ENCODE peak calls at places on chromosomes 12 and 14, in seven cellular contexts. V, K, E, U, P, W and N are unnamed samples.
A peak's percentile ranks its signal among the peaks of the same experiment; 100 is the strongest.

GRCh38 chr14:65411656-65412188 is 808 bp upstream of the FUT8 start:
- DNase-seq in V (peak; percentile 84), K (peak; percentile 95), E (peak; percentile 93), U (peak; percentile 96), P (peak; percentile 88), W (peak; percentile 94), N (peak; percentile 68)

GRCh38 chr12:88876867-88877266 is 296.6 kb upstream of the KITLG start:
- DNase-seq in V (no peak), K (peak; percentile 16), E (no peak), U (no peak), P (no peak), W (no peak), N (peak; percentile 14)

GRCh38 chr14:50677527-50678063 is 9.5 kb upstream of the SAV1 start:
- DNase-seq in V (no peak), K (peak; percentile 67), E (no peak), U (no peak), P (no peak), W (no peak), N (peak; percentile 91)

GRCh38 chr12:88247241-88247643 is 105.1 kb downstream of the TMTC3 start:
- DNase-seq in V (no peak), K (peak; percentile 85), E (no peak), U (no peak), P (no peak), W (no peak), N (peak; percentile 53)

GRCh38 chr12:93219947-93220346 is 157.8 kb upstream of the NUDT4 start:
- DNase-seq in V (no peak), K (peak; percentile 14), E (no peak), U (no peak), P (no peak), W (no peak), N (no peak)

GRCh38 chr12:123151679-123152454 is 977 bp upstream of the PITPNM2 start:
- DNase-seq in V (no peak), K (no peak), E (no peak), U (peak; percentile 74), P (no peak), W (no peak), N (no peak)

GRCh38 chr12:62684586-62685295 is 218.1 kb downstream of the MON2 start:
- DNase-seq in V (peak; percentile 88), K (peak; percentile 82), E (peak; percentile 22), U (no peak), P (no peak), W (no peak), N (no peak)

GRCh38 chr14:79016828-79017505 is 846.8 kb downstream of the NRXN3 start:
- DNase-seq in V (no peak), K (peak; percentile 79), E (no peak), U (no peak), P (no peak), W (no peak), N (peak; percentile 62)

GRCh38 chr14:26833777-26834176 is 235.9 kb upstream of the NOVA1 start:
- DNase-seq in V (no peak), K (no peak), E (no peak), U (no peak), P (no peak), W (no peak), N (no peak)

GRCh38 chr14:106691601-106692291 is 1165.4 kb downstream of the TMEM121 start:
- DNase-seq in V (no peak), K (no peak), E (peak; percentile 11), U (peak; percentile 54), P (no peak), W (no peak), N (no peak)

GRCh38 chr14:84622357-84622756 is 907.6 kb upstream of the FLRT2 start:
- DNase-seq in V (no peak), K (peak; percentile 16), E (no peak), U (no peak), P (no peak), W (no peak), N (no peak)

GRCh38 chr14:78543433-78543832 is 373.3 kb downstream of the NRXN3 start:
- DNase-seq in V (no peak), K (no peak), E (no peak), U (no peak), P (no peak), W (no peak), N (no peak)

GRCh38 chr14:28783593-28784143 is 17.1 kb downstream of the FOXG1 start:
- DNase-seq in V (no peak), K (no peak), E (no peak), U (no peak), P (no peak), W (no peak), N (no peak)

GRCh38 chr12:92030618-92031017 is 115.0 kb downstream of the BTG1 start:
- DNase-seq in V (peak; percentile 57), K (peak; percentile 79), E (peak; percentile 81), U (no peak), P (no peak), W (no peak), N (no peak)

GRCh38 chr14:97891515-97891914 is 1094.3 kb downstream of the VRK1 start:
- DNase-seq in V (no peak), K (no peak), E (no peak), U (no peak), P (no peak), W (no peak), N (no peak)

GRCh38 chr12:54563787-54564186 is 14.4 kb downstream of the PDE1B start:
- DNase-seq in V (no peak), K (no peak), E (no peak), U (no peak), P (no peak), W (no peak), N (no peak)

GRCh38 chr14:58737511-58737910 is 99.7 kb downstream of the DACT1 start:
- DNase-seq in V (no peak), K (no peak), E (no peak), U (no peak), P (no peak), W (no peak), N (no peak)

GRCh38 chr12:71768900-71769299 is 14.2 kb downstream of the RAB21 start:
- DNase-seq in V (no peak), K (no peak), E (no peak), U (no peak), P (no peak), W (no peak), N (no peak)

GRCh38 chr12:47409310-47409709 is 296.5 kb downstream of the RPAP3 start:
- DNase-seq in V (no peak), K (no peak), E (no peak), U (no peak), P (no peak), W (no peak), N (no peak)

GRCh38 chr14:83816755-83817154 is 1713.2 kb upstream of the FLRT2 start:
- DNase-seq in V (no peak), K (peak; percentile 46), E (no peak), U (no peak), P (no peak), W (no peak), N (no peak)

GRCh38 chr12:92064420-92064819 is 81.2 kb downstream of the BTG1 start:
- DNase-seq in V (no peak), K (no peak), E (peak; percentile 59), U (no peak), P (no peak), W (no peak), N (no peak)

GRCh38 chr14:77044776-77045569 is 16.5 kb upstream of the IRF2BPL start:
- DNase-seq in V (peak; percentile 82), K (peak; percentile 91), E (peak; percentile 59), U (no peak), P (no peak), W (no peak), N (no peak)

GRCh38 chr14:95182379-95182778 is 25.1 kb upstream of the DICER1 start:
- DNase-seq in V (no peak), K (no peak), E (no peak), U (no peak), P (no peak), W (no peak), N (no peak)

GRCh38 chr14:95183082-95183481 is 25.8 kb upstream of the DICER1 start:
- DNase-seq in V (no peak), K (no peak), E (no peak), U (no peak), P (no peak), W (no peak), N (no peak)

GRCh38 chr14:95183532-95184412 is 26.4 kb upstream of the DICER1 start:
- DNase-seq in V (no peak), K (peak; percentile 50), E (no peak), U (no peak), P (no peak), W (no peak), N (no peak)

GRCh38 chr14:95184413-95184790 is 27.1 kb upstream of the DICER1 start:
- DNase-seq in V (peak; percentile 30), K (peak; percentile 63), E (no peak), U (no peak), P (no peak), W (no peak), N (no peak)

GRCh38 chr14:95180966-95181733 is 23.8 kb upstream of the DICER1 start:
- DNase-seq in V (no peak), K (peak; percentile 12), E (no peak), U (no peak), P (no peak), W (no peak), N (no peak)
- H3K27ac ChIP-seq in V (no peak overlapping the region), K (no peak overlapping the region), E (no peak overlapping the region), U (no peak overlapping the region), P (no peak overlapping the region), W (no peak overlapping the region), N (no peak overlapping the region)

GRCh38 chr12:32444895-32445294 is 45.5 kb downstream of the FGD4 start:
- DNase-seq in V (no peak), K (peak; percentile 89), E (peak; percentile 68), U (no peak), P (no peak), W (no peak), N (peak; percentile 88)
- H3K4me1 ChIP-seq in V (peaks cover 9% of the 10 kb centered on the region), K (peaks cover 19% of the 10 kb centered on the region), E (peaks cover 33% of the 10 kb centered on the region), U (peaks cover 9% of the 10 kb centered on the region), P (peaks cover 10% of the 10 kb centered on the region), W (peaks cover 54% of the 10 kb centered on the region), N (peaks cover 26% of the 10 kb centered on the region)

GRCh38 chr14:103527408-103528157 is 1.4 kb upstream of the TRMT61A start:
- DNase-seq in V (no peak), K (no peak), E (no peak), U (peak; percentile 36), P (no peak), W (no peak), N (peak; percentile 42)
- H3K27ac ChIP-seq in V (peak overlapping the region; percentile 94), K (peak overlapping the region; percentile 84), E (peak overlapping the region; percentile 82), U (peak overlapping the region; percentile 84), P (no peak overlapping the region), W (peak overlapping the region; percentile 33), N (no peak overlapping the region)

GRCh38 chr12:117118838-117119591 is 19.8 kb upstream of the TESC start:
- DNase-seq in V (no peak), K (no peak), E (no peak), U (peak; percentile 53), P (peak; percentile 66), W (no peak), N (no peak)
- H3K4me1 ChIP-seq in V (no peaks in the 10 kb centered on the region), K (peaks cover 20% of the 10 kb centered on the region), E (peaks cover 13% of the 10 kb centered on the region), U (peaks cover 5% of the 10 kb centered on the region), P (peaks cover 11% of the 10 kb centered on the region), W (no peaks in the 10 kb centered on the region), N (no peaks in the 10 kb centered on the region)